ENCODE peak calls at places on chromosome 4, in four cellular contexts. One of them, this sample, is unnamed.
A peak's percentile ranks its signal among the peaks of the same experiment; 100 is the strongest.

GRCh38 chr4:13312264-13312663 is 171.9 kb downstream of the RAB28 start:
- DNase-seq in progenitor cell of endocrine pancreas: no peak
- DNase-seq in fibroblast of pulmonary artery: no peak
- DNase-seq in CD8-positive, alpha-beta T cell: no peak
- DNase-seq in this sample: no peak

GRCh38 chr4:187586892-187587291 is 408.7 kb upstream of the ZFP42 start:
- DNase-seq in CD8-positive, alpha-beta T cell: no peak
- DNase-seq in fibroblast of pulmonary artery: no peak
- DNase-seq in progenitor cell of endocrine pancreas: no peak
- DNase-seq in this sample: no peak

GRCh38 chr4:101197350-101197749 is 150.0 kb downstream of the PPP3CA start:
- DNase-seq in progenitor cell of endocrine pancreas: no peak
- DNase-seq in fibroblast of pulmonary artery: no peak
- DNase-seq in CD8-positive, alpha-beta T cell: no peak
- DNase-seq in this sample: no peak

GRCh38 chr4:101695176-101695575 is 95.4 kb upstream of the BANK1 start:
- DNase-seq in fibroblast of pulmonary artery: peak; percentile 4
- DNase-seq in progenitor cell of endocrine pancreas: no peak
- DNase-seq in CD8-positive, alpha-beta T cell: no peak
- DNase-seq in this sample: no peak

GRCh38 chr4:15689540-15689939 is 7.9 kb downstream of the FAM200B start:
- DNase-seq in CD8-positive, alpha-beta T cell: no peak
- DNase-seq in progenitor cell of endocrine pancreas: no peak
- DNase-seq in fibroblast of pulmonary artery: peak; percentile 43
- DNase-seq in this sample: no peak

GRCh38 chr4:158949094-158949493 is 153.8 kb upstream of the RAPGEF2 start:
- DNase-seq in fibroblast of pulmonary artery: peak; percentile 44
- DNase-seq in CD8-positive, alpha-beta T cell: no peak
- DNase-seq in progenitor cell of endocrine pancreas: no peak
- DNase-seq in this sample: no peak

GRCh38 chr4:97016186-97016945 is 1126.9 kb downstream of the STPG2 start:
- DNase-seq in progenitor cell of endocrine pancreas: no peak
- DNase-seq in fibroblast of pulmonary artery: no peak
- DNase-seq in CD8-positive, alpha-beta T cell: no peak
- DNase-seq in this sample: no peak

GRCh38 chr4:72394264-72394663 is 174.8 kb downstream of the ADAMTS3 start:
- DNase-seq in progenitor cell of endocrine pancreas: no peak
- DNase-seq in fibroblast of pulmonary artery: peak; percentile 54
- DNase-seq in CD8-positive, alpha-beta T cell: no peak
- DNase-seq in this sample: no peak

GRCh38 chr4:65651031-65651430 is 19.3 kb downstream of the EPHA5 start:
- DNase-seq in progenitor cell of endocrine pancreas: no peak
- DNase-seq in fibroblast of pulmonary artery: no peak
- DNase-seq in CD8-positive, alpha-beta T cell: no peak
- DNase-seq in this sample: no peak

GRCh38 chr4:79273918-79274317 is 51.9 kb downstream of the NAA11 start:
- DNase-seq in fibroblast of pulmonary artery: no peak
- DNase-seq in CD8-positive, alpha-beta T cell: no peak
- DNase-seq in progenitor cell of endocrine pancreas: no peak
- DNase-seq in this sample: no peak

GRCh38 chr4:101346312-101346561 is 1.1 kb downstream of the PPP3CA start:
- DNase-seq in progenitor cell of endocrine pancreas: no peak
- DNase-seq in fibroblast of pulmonary artery: no peak
- DNase-seq in CD8-positive, alpha-beta T cell: peak; percentile 51
- DNase-seq in this sample: no peak

GRCh38 chr4:100632163-100632562 is 114.3 kb upstream of the EMCN start:
- DNase-seq in CD8-positive, alpha-beta T cell: no peak
- DNase-seq in fibroblast of pulmonary artery: no peak
- DNase-seq in progenitor cell of endocrine pancreas: no peak
- DNase-seq in this sample: no peak

GRCh38 chr4:3792813-3793212 is 26.6 kb downstream of the ADRA2C start:
- DNase-seq in fibroblast of pulmonary artery: no peak
- DNase-seq in progenitor cell of endocrine pancreas: no peak
- DNase-seq in CD8-positive, alpha-beta T cell: no peak
- DNase-seq in this sample: peak; percentile 91
- TF ChIP-seq CTCF in fibroblast of pulmonary artery: no peak
- TF ChIP-seq CTCF in progenitor cell of endocrine pancreas: peak; percentile 19
- TF ChIP-seq CTCF in CD8-positive, alpha-beta T cell: no peak
- TF ChIP-seq CTCF in this sample: peak; percentile 60

DNA sequence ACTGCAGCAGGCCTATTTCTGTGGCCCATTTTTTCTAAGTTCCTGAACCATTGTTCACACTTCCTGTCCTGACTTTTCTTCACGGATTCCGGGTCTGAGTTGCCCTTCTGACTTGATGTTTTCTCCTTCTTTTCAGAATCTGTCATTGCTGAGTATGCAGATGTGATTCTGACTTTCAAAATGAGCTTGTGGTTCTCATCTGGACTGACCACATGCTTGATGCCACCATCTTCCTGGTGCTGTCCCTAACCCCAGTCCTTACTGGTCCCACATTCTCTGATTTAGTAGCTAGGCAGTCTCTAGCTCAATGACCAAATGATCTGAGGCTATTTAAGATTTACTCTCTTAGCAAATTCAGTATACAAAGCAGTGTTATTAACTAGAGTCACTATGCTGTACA is 822.3 kb upstream of the TENM3 start:
- DNase-seq in CD8-positive, alpha-beta T cell: no peak
- DNase-seq in fibroblast of pulmonary artery: no peak
- DNase-seq in progenitor cell of endocrine pancreas: no peak
- DNase-seq in this sample: no peak
- TF ChIP-seq CTCF in CD8-positive, alpha-beta T cell: no peak
- TF ChIP-seq CTCF in fibroblast of pulmonary artery: no peak
- TF ChIP-seq CTCF in progenitor cell of endocrine pancreas: no peak
- TF ChIP-seq CTCF in this sample: no peak

GRCh38 chr4:25621027-25621930 is 34.4 kb upstream of the SLC34A2 start:
- DNase-seq in fibroblast of pulmonary artery: no peak
- DNase-seq in CD8-positive, alpha-beta T cell: no peak
- DNase-seq in progenitor cell of endocrine pancreas: no peak
- DNase-seq in this sample: no peak
- TF ChIP-seq CTCF in fibroblast of pulmonary artery: no peak
- TF ChIP-seq CTCF in CD8-positive, alpha-beta T cell: no peak
- TF ChIP-seq CTCF in progenitor cell of endocrine pancreas: no peak
- TF ChIP-seq CTCF in this sample: no peak

GRCh38 chr4:92809381-92809780 is 505.6 kb downstream of the GRID2 start:
- DNase-seq in fibroblast of pulmonary artery: no peak
- DNase-seq in CD8-positive, alpha-beta T cell: no peak
- DNase-seq in progenitor cell of endocrine pancreas: no peak
- DNase-seq in this sample: no peak

GRCh38 chr4:92812652-92813051 is 508.9 kb downstream of the GRID2 start:
- DNase-seq in CD8-positive, alpha-beta T cell: no peak
- DNase-seq in progenitor cell of endocrine pancreas: no peak
- DNase-seq in fibroblast of pulmonary artery: no peak
- DNase-seq in this sample: no peak

GRCh38 chr4:92814677-92815076 is 510.9 kb downstream of the GRID2 start:
- DNase-seq in progenitor cell of endocrine pancreas: no peak
- DNase-seq in fibroblast of pulmonary artery: no peak
- DNase-seq in CD8-positive, alpha-beta T cell: no peak
- DNase-seq in this sample: no peak
- TF ChIP-seq CTCF in progenitor cell of endocrine pancreas: no peak
- TF ChIP-seq CTCF in fibroblast of pulmonary artery: no peak
- TF ChIP-seq CTCF in CD8-positive, alpha-beta T cell: no peak
- TF ChIP-seq CTCF in this sample: no peak

GRCh38 chr4:53197760-53198150 is 168.1 kb downstream of the SCFD2 start:
- DNase-seq in progenitor cell of endocrine pancreas: no peak
- DNase-seq in CD8-positive, alpha-beta T cell: no peak
- DNase-seq in fibroblast of pulmonary artery: no peak
- DNase-seq in this sample: no peak

GRCh38 chr4:53194727-53195126 is 171.1 kb downstream of the SCFD2 start:
- DNase-seq in CD8-positive, alpha-beta T cell: no peak
- DNase-seq in fibroblast of pulmonary artery: no peak
- DNase-seq in progenitor cell of endocrine pancreas: no peak
- DNase-seq in this sample: no peak

GRCh38 chr4:53193111-53193510 is 172.8 kb downstream of the SCFD2 start:
- DNase-seq in fibroblast of pulmonary artery: no peak
- DNase-seq in progenitor cell of endocrine pancreas: no peak
- DNase-seq in CD8-positive, alpha-beta T cell: no peak
- DNase-seq in this sample: no peak

GRCh38 chr4:53196872-53197759 is 168.7 kb downstream of the SCFD2 start:
- DNase-seq in fibroblast of pulmonary artery: peak; percentile 95
- DNase-seq in progenitor cell of endocrine pancreas: no peak
- DNase-seq in CD8-positive, alpha-beta T cell: no peak
- DNase-seq in this sample: no peak

DNA sequence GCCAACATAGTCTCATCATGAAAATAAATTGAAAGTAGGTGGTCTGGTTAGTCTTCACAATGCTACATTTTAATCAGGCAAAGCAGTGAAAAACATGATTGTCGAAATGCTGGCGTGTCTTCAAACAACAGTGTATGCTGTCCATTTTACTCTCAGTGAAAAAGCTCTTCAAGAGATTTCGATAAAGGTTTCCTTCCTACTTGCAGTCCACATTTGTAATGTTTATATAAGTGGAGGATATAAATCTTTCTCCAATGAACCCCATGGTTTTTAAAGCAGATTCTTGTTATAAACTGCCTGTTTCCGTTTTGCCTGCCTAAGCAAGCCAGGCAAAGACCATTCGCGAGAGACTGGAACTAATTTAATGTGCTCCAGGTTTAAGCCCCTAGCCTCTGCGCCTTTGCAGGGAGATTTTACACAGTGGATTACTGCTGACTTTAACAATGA is 169.6 kb downstream of the SCFD2 start:
- DNase-seq in progenitor cell of endocrine pancreas: no peak
- DNase-seq in fibroblast of pulmonary artery: no peak
- DNase-seq in CD8-positive, alpha-beta T cell: no peak
- DNase-seq in this sample: no peak
- TF ChIP-seq CTCF in progenitor cell of endocrine pancreas: no peak
- TF ChIP-seq CTCF in fibroblast of pulmonary artery: no peak
- TF ChIP-seq CTCF in CD8-positive, alpha-beta T cell: no peak
- TF ChIP-seq CTCF in this sample: no peak

GRCh38 chr4:183256343-183256742 is 63.7 kb downstream of the CLDN22 start:
- DNase-seq in CD8-positive, alpha-beta T cell: no peak
- DNase-seq in progenitor cell of endocrine pancreas: no peak
- DNase-seq in fibroblast of pulmonary artery: no peak
- DNase-seq in this sample: no peak
- TF ChIP-seq CTCF in CD8-positive, alpha-beta T cell: no peak
- TF ChIP-seq CTCF in progenitor cell of endocrine pancreas: no peak
- TF ChIP-seq CTCF in fibroblast of pulmonary artery: no peak
- TF ChIP-seq CTCF in this sample: no peak

This sample was measured in D721Med.